ENCODE peak calls at places on chromosome X, in six cellular contexts. One of them, this sample, is unnamed.

GRCh38 chrX:53714580-53715335 is 28.2 kb upstream of the HUWE1 start:
- DNase-seq in heart left ventricle: no peak
- DNase-seq in right lobe of liver: no peak
- DNase-seq in H54: no peak
- DNase-seq in erythroblast: no peak
- DNase-seq in HCT116: peak
- DNase-seq in this sample: no peak

GRCh38 chrX:12245650-12246645 is 107.7 kb downstream of the FRMPD4 start:
- DNase-seq in heart left ventricle: no peak
- DNase-seq in right lobe of liver: no peak
- DNase-seq in H54: no peak
- DNase-seq in erythroblast: no peak
- DNase-seq in HCT116: no peak
- DNase-seq in this sample: no peak

GRCh38 chrX:22742174-22742573 is 257.6 kb upstream of the DDX53 start:
- DNase-seq in heart left ventricle: no peak
- DNase-seq in right lobe of liver: no peak
- DNase-seq in H54: no peak
- DNase-seq in erythroblast: no peak
- DNase-seq in HCT116: no peak
- DNase-seq in this sample: no peak

GRCh38 chrX:41066391-41066790 is 18.9 kb upstream of the USP9X start:
- DNase-seq in heart left ventricle: no peak
- DNase-seq in right lobe of liver: no peak
- DNase-seq in H54: no peak
- DNase-seq in erythroblast: no peak
- DNase-seq in HCT116: no peak
- DNase-seq in this sample: no peak

GRCh38 chrX:14359316-14359715 is 170.0 kb upstream of the GLRA2 start:
- DNase-seq in heart left ventricle: no peak
- DNase-seq in right lobe of liver: no peak
- DNase-seq in H54: no peak
- DNase-seq in erythroblast: no peak
- DNase-seq in HCT116: no peak
- DNase-seq in this sample: no peak

GRCh38 chrX:72045141-72045540 is 86.6 kb downstream of the RTL5 start:
- DNase-seq in heart left ventricle: no peak
- DNase-seq in right lobe of liver: no peak
- DNase-seq in H54: no peak
- DNase-seq in erythroblast: no peak
- DNase-seq in HCT116: no peak
- DNase-seq in this sample: no peak

GRCh38 chrX:48761674-48762471 is at the start of gene GLOD5:
- DNase-seq in heart left ventricle: no peak
- DNase-seq in right lobe of liver: peak
- DNase-seq in H54: no peak
- DNase-seq in erythroblast: no peak
- DNase-seq in HCT116: peak
- DNase-seq in this sample: no peak

GRCh38 chrX:131830400-131831184 is 192.5 kb upstream of the STK26 start:
- DNase-seq in heart left ventricle: peak
- DNase-seq in right lobe of liver: no peak
- DNase-seq in H54: peak
- DNase-seq in erythroblast: peak
- DNase-seq in HCT116: peak
- DNase-seq in this sample: no peak

GRCh38 chrX:10022273-10022541 is 55.0 kb downstream of the CLDN34 start:
- DNase-seq in heart left ventricle: no peak
- DNase-seq in right lobe of liver: no peak
- DNase-seq in H54: no peak
- DNase-seq in erythroblast: no peak
- DNase-seq in HCT116: no peak
- DNase-seq in this sample: no peak

GRCh38 chrX:54357414-54358377 is at the start of gene WNK3:
- DNase-seq in heart left ventricle: peak
- DNase-seq in right lobe of liver: peak
- DNase-seq in H54: peak
- DNase-seq in erythroblast: peak
- DNase-seq in HCT116: no peak
- DNase-seq in this sample: peak

GRCh38 chrX:22686138-22686541 is 313.6 kb upstream of the DDX53 start:
- DNase-seq in heart left ventricle: no peak
- DNase-seq in right lobe of liver: no peak
- DNase-seq in H54: no peak
- DNase-seq in erythroblast: no peak
- DNase-seq in HCT116: no peak
- DNase-seq in this sample: no peak

GRCh38 chrX:113977887-113978286 is 606.0 kb upstream of the HTR2C start:
- DNase-seq in heart left ventricle: no peak
- DNase-seq in right lobe of liver: no peak
- DNase-seq in H54: no peak
- DNase-seq in erythroblast: no peak
- DNase-seq in HCT116: no peak
- DNase-seq in this sample: no peak

GRCh38 chrX:18887177-18887820 is 96.6 kb downstream of the PHKA2 start:
- DNase-seq in heart left ventricle: peak
- DNase-seq in right lobe of liver: peak
- DNase-seq in H54: no peak
- DNase-seq in erythroblast: no peak
- DNase-seq in HCT116: no peak
- DNase-seq in this sample: no peak

GRCh38 chrX:114712466-114712865 is 128.6 kb downstream of the HTR2C start:
- DNase-seq in heart left ventricle: no peak
- DNase-seq in right lobe of liver: no peak
- DNase-seq in H54: no peak
- DNase-seq in erythroblast: no peak
- DNase-seq in HCT116: no peak
- DNase-seq in this sample: no peak

GRCh38 chrX:68307767-68308166 is 125.5 kb downstream of the OPHN1 start:
- DNase-seq in heart left ventricle: no peak
- DNase-seq in right lobe of liver: no peak
- DNase-seq in H54: peak
- DNase-seq in erythroblast: no peak
- DNase-seq in HCT116: peak
- DNase-seq in this sample: no peak

GRCh38 chrX:130851569-130851968 is 51.4 kb downstream of the ENOX2 start:
- DNase-seq in heart left ventricle: no peak
- DNase-seq in right lobe of liver: no peak
- DNase-seq in H54: no peak
- DNase-seq in erythroblast: no peak
- DNase-seq in HCT116: no peak
- DNase-seq in this sample: no peak

GRCh38 chrX:72137846-72138455 is 6.2 kb upstream of the RTL5 start:
- DNase-seq in heart left ventricle: no peak
- DNase-seq in right lobe of liver: no peak
- DNase-seq in H54: no peak
- DNase-seq in erythroblast: no peak
- DNase-seq in HCT116: no peak
- DNase-seq in this sample: no peak

GRCh38 chrX:22164770-22165388 is 107.8 kb upstream of the CBLL2 start:
- DNase-seq in heart left ventricle: no peak
- DNase-seq in right lobe of liver: no peak
- DNase-seq in H54: peak
- DNase-seq in erythroblast: no peak
- DNase-seq in HCT116: no peak
- DNase-seq in this sample: no peak

GRCh38 chrX:110003167-110004156 is 548 bp downstream of the TMEM164 start:
- DNase-seq in heart left ventricle: peak
- DNase-seq in right lobe of liver: peak
- DNase-seq in H54: no peak
- DNase-seq in erythroblast: peak
- DNase-seq in HCT116: no peak
- DNase-seq in this sample: peak

GRCh38 chrX:10112510-10112909 is 44.3 kb upstream of the CLCN4 start:
- DNase-seq in heart left ventricle: no peak
- DNase-seq in right lobe of liver: no peak
- DNase-seq in H54: no peak
- DNase-seq in erythroblast: no peak
- DNase-seq in HCT116: no peak
- DNase-seq in this sample: no peak

GRCh38 chrX:66622209-66622608 is 16.7 kb downstream of the EDA2R start:
- DNase-seq in heart left ventricle: no peak
- DNase-seq in right lobe of liver: no peak
- DNase-seq in H54: no peak
- DNase-seq in erythroblast: no peak
- DNase-seq in HCT116: no peak
- DNase-seq in this sample: no peak

GRCh38 chrX:66625525-66625924 is 13.4 kb downstream of the EDA2R start:
- DNase-seq in heart left ventricle: no peak
- DNase-seq in right lobe of liver: no peak
- DNase-seq in H54: no peak
- DNase-seq in erythroblast: no peak
- DNase-seq in HCT116: no peak
- DNase-seq in this sample: no peak
- TF ChIP-seq POLR2A in heart left ventricle: no peak
- TF ChIP-seq POLR2A in right lobe of liver: no peak
- TF ChIP-seq POLR2A in H54: no peak
- TF ChIP-seq POLR2A in erythroblast: no peak
- TF ChIP-seq POLR2A in HCT116: no peak
- TF ChIP-seq POLR2A in this sample: no peak

GRCh38 chrX:47481160-47481559 is 1.9 kb downstream of the ZNF41 start:
- DNase-seq in heart left ventricle: no peak
- DNase-seq in right lobe of liver: no peak
- DNase-seq in H54: no peak
- DNase-seq in erythroblast: no peak
- DNase-seq in HCT116: no peak
- DNase-seq in this sample: no peak

GRCh38 chrX:47482065-47482511 is 934 bp downstream of the ZNF41 start:
- DNase-seq in heart left ventricle: no peak
- DNase-seq in right lobe of liver: no peak
- DNase-seq in H54: no peak
- DNase-seq in erythroblast: no peak
- DNase-seq in HCT116: no peak
- DNase-seq in this sample: no peak

GRCh38 chrX:47482512-47483309 is at the start of gene ZNF41:
- DNase-seq in heart left ventricle: peak
- DNase-seq in right lobe of liver: peak
- DNase-seq in H54: peak
- DNase-seq in erythroblast: peak
- DNase-seq in HCT116: peak
- DNase-seq in this sample: peak

GRCh38 chrX:47483310-47484268 is 567 bp upstream of the ZNF41 start:
- DNase-seq in heart left ventricle: peak
- DNase-seq in right lobe of liver: peak
- DNase-seq in H54: no peak
- DNase-seq in erythroblast: peak
- DNase-seq in HCT116: no peak
- DNase-seq in this sample: no peak

GRCh38 chrX:47484885-47485284 is 1.9 kb upstream of the ZNF41 start:
- DNase-seq in heart left ventricle: no peak
- DNase-seq in right lobe of liver: no peak
- DNase-seq in H54: no peak
- DNase-seq in erythroblast: no peak
- DNase-seq in HCT116: no peak
- DNase-seq in this sample: no peak
- TF ChIP-seq POLR2A in heart left ventricle: no peak
- TF ChIP-seq POLR2A in right lobe of liver: no peak
- TF ChIP-seq POLR2A in H54: no peak
- TF ChIP-seq POLR2A in erythroblast: no peak
- TF ChIP-seq POLR2A in HCT116: no peak
- TF ChIP-seq POLR2A in this sample: no peak

DNA sequence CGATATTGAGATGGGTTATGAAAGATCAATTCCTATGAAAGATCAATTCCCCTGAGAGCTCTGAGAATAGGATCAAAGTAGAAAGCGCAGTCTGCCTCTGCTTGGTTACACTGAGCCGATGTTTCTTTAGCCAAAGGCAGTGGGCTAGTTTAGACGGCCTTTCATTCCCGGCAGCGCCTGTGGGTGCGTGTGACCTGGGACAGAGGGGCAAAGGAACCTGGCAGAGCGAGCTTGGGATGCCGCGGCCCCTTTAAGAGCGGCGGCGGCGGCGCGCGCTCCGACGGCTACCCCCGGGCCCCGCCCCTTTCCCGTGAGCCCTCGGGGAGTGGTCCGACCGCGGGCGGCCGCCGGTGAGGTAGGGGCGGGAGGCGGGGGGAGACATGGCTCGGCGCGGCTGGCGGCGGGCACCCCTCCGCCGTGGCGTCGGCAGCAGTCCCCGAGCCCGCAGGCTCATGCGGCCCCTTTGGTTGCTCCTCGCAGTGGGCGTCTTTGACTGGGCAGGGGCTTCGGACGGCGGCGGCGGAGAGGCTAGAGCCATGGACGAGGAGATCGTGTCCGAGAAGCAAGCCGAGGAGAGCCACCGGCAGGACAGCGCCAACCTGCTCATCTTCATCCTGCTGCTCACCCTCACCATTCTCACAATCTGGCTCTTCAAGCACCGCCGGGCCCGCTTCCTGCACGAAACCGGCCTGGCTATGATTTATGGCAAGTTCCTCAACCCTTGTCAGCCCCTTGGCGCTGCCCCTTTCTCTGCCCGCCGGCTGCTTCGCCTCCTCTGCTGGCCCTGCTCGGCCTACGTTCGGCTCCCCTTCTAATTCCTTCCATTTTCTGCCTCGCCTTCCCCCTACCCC is at the start of gene SLC9A6:
- DNase-seq in heart left ventricle: peak
- DNase-seq in right lobe of liver: peak
- DNase-seq in H54: peak
- DNase-seq in erythroblast: peak
- DNase-seq in HCT116: no peak
- DNase-seq in this sample: peak
- TF ChIP-seq POLR2A in heart left ventricle: peak
- TF ChIP-seq POLR2A in right lobe of liver: no peak
- TF ChIP-seq POLR2A in H54: no peak
- TF ChIP-seq POLR2A in erythroblast: no peak
- TF ChIP-seq POLR2A in HCT116: peak
- TF ChIP-seq POLR2A in this sample: no peak

GRCh38 chrX:153972368-153973126 is at the start of gene TMEM187:
- DNase-seq in heart left ventricle: peak
- DNase-seq in right lobe of liver: peak
- DNase-seq in H54: peak
- DNase-seq in erythroblast: peak
- DNase-seq in HCT116: peak
- DNase-seq in this sample: peak
- TF ChIP-seq POLR2A in heart left ventricle: no peak
- TF ChIP-seq POLR2A in right lobe of liver: peak
- TF ChIP-seq POLR2A in H54: peak
- TF ChIP-seq POLR2A in erythroblast: peak
- TF ChIP-seq POLR2A in HCT116: peak
- TF ChIP-seq POLR2A in this sample: peak

DNA sequence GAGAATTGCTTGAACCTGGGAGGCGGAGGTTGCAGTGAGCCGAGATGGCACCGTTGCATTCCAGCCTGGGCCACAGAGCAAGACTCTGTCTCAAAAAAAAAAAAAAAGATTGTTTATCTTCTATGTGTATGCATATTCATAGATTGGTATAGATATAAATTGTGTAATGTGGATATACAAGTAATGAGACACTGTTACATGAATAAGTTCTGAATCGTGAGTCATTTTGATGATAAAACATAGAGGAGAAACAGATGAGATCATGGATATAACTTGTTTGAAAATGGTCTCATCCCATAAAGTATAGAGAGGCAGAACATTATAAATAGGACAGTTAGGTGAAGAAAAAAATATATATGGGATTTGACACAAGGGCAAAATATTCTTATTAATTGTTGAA is 628.0 kb downstream of the IL1RAPL1 start:
- DNase-seq in heart left ventricle: no peak
- DNase-seq in right lobe of liver: no peak
- DNase-seq in H54: no peak
- DNase-seq in erythroblast: no peak
- DNase-seq in HCT116: no peak
- DNase-seq in this sample: no peak
- TF ChIP-seq POLR2A in heart left ventricle: no peak
- TF ChIP-seq POLR2A in right lobe of liver: no peak
- TF ChIP-seq POLR2A in H54: no peak
- TF ChIP-seq POLR2A in erythroblast: no peak
- TF ChIP-seq POLR2A in HCT116: no peak
- TF ChIP-seq POLR2A in this sample: no peak